ENCODE peak calls at places on chromosomes 4 and X, in four cellular contexts. I is brain microvascular endothelial cell, K is lung, B is MM.1S. J is an unnamed sample.

GRCh38 chr4:116724249-116724648 is 361.1 kb downstream of the TRAM1L1 start:
- DNase-seq in K (no peak), I (no peak), B (peak; percentile 41), J (no peak)

GRCh38 chr4:181670506-181670905 is 572.7 kb upstream of the TENM3 start:
- DNase-seq in I (no peak), K (no peak), B (no peak), J (no peak)

GRCh38 chr4:109982521-109982920 is 69.8 kb downstream of the EGF start:
- DNase-seq in B (no peak), K (no peak), I (no peak), J (no peak)

GRCh38 chrX:130110379-130111219 is at the start of gene ELF4:
- DNase-seq in K (no peak), I (no peak), B (peak; percentile 55), J (no peak)

GRCh38 chr4:10162341-10163000 is 45.9 kb upstream of the WDR1 start:
- DNase-seq in K (no peak), I (no peak), B (no peak), J (no peak)

GRCh38 chr4:164866817-164867490 is 10.0 kb upstream of the APELA start:
- DNase-seq in K (no peak), I (no peak), B (no peak), J (no peak)

GRCh38 chr4:128286474-128287158 is 997 bp downstream of the PGRMC2 start:
- DNase-seq in B (peak; percentile 59), I (no peak), K (no peak), J (peak; percentile 59)

GRCh38 chr4:16140520-16141249 is 56.9 kb upstream of the PROM1 start:
- DNase-seq in B (no peak), K (peak; percentile 70), I (peak; percentile 91), J (no peak)

GRCh38 chr4:113026556-113026955 is 22.9 kb upstream of the ANK2 start:
- DNase-seq in K (no peak), I (peak; percentile 44), B (no peak), J (no peak)

GRCh38 chr4:6364581-6364980 is 94.9 kb downstream of the WFS1 start:
- DNase-seq in B (no peak), I (no peak), K (no peak), J (no peak)

GRCh38 chrX:20595928-20596550 is 329.3 kb upstream of the RPS6KA3 start:
- DNase-seq in K (no peak), B (no peak), I (no peak), J (no peak)

GRCh38 chr4:91681544-91681943 is 622.2 kb upstream of the GRID2 start:
- DNase-seq in I (no peak), K (no peak), B (no peak), J (no peak)

GRCh38 chrX:47200385-47201150 is 6.9 kb downstream of the UBA1 start:
- DNase-seq in K (no peak), B (no peak), I (peak; percentile 21), J (no peak)

GRCh38 chr4:166675411-166675810 is 558.9 kb downstream of the SPOCK3 start:
- DNase-seq in B (no peak), I (peak; percentile 65), K (no peak), J (no peak)

GRCh38 chr4:151668687-151669402 is 92.0 kb downstream of the GATB start:
- DNase-seq in K (no peak), I (no peak), B (no peak), J (no peak)

GRCh38 chrX:397575-397974 is 10.9 kb upstream of the PPP2R3B start:
- DNase-seq in B (no peak), I (peak; percentile 85), K (no peak), J (no peak)

GRCh38 chrX:147913570-147913969 is 1.9 kb downstream of the FMR1 start:
- DNase-seq in I (no peak), K (no peak), B (no peak), J (no peak)

GRCh38 chrX:149004936-149005335 is 500.2 kb downstream of the IDS start:
- DNase-seq in K (no peak), B (no peak), I (no peak), J (no peak)

GRCh38 chrX:19343085-19343461 is 654 bp upstream of the PDHA1 start:
- DNase-seq in B (no peak), I (no peak), K (no peak), J (no peak)

GRCh38 chr4:91502365-91502764 is 801.4 kb upstream of the GRID2 start:
- DNase-seq in I (no peak), B (peak; percentile 38), K (no peak), J (no peak)

GRCh38 chr4:94833394-94833793 is 75.6 kb downstream of the BMPR1B start:
- DNase-seq in B (no peak), K (no peak), I (no peak), J (no peak)

GRCh38 chr4:94828882-94829281 is 71.1 kb downstream of the BMPR1B start:
- DNase-seq in I (no peak), K (no peak), B (no peak), J (no peak)

GRCh38 chr4:94826206-94826605 is 68.5 kb downstream of the BMPR1B start:
- DNase-seq in I (no peak), B (no peak), K (no peak), J (peak; percentile 7)

GRCh38 chr4:94831607-94832006 is 73.9 kb downstream of the BMPR1B start:
- DNase-seq in K (no peak), B (no peak), I (no peak), J (no peak)

DNA sequence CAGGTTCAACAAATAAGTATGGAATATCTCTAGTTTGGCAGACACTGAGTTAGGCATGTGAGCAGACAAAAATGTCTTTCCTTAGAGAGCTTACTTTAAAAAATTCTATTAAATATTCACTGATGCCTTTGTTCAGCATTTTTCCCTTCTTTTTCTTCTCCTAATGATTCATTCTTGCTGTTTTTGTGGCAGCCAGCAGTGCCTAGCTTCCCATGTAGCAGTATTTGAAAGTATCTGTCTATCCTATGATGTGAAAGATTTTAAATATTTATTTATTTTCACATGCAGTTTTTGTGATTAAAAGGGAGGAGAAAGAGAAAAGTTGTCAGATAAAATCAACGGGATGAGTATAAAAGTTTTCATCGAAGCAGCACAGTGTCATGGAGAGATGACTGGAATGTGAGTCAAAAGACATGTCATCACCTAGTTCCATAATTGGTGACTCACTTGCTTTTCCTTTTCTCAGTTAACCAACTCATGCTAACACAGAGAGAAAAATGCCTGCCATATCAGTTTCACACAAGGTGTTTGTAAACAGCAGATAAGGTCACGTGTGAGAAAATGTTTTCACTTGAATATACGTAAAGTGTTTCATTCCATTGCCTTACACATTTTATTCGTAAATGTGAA is 69.8 kb downstream of the BMPR1B start:
- DNase-seq in K (no peak), B (no peak), I (peak; percentile 75), J (no peak)
- H3K4me3 ChIP-seq in K (no peak overlapping the region), B (no peak overlapping the region), I (peak overlapping the region; percentile 13), J (no peak overlapping the region)

GRCh38 chr4:187157380-187157958 is 433.8 kb upstream of the FAT1 start:
- DNase-seq in B (no peak), K (no peak), I (no peak), J (no peak)

DNA sequence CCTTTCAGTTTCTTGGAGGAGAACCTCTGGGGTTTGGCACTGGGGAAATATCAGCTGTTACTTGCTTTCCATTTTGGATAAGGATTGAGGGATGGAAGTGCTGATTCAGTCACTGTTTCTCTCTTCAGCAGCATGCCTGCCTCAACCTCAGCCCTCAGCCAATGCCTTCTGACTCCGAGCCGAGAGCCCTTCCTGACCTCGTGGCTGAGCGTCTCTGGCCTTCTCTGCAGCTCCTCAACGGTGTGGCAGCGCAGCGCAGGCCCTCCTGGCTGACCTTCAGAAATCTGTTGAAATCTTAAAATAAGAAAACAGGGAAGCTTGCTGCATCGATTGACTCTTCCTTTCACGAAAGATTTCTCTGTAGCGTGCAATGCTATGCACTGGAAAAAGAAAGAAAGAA is 434.3 kb upstream of the FAT1 start:
- DNase-seq in K (no peak), B (no peak), I (no peak), J (no peak)
- H3K4me3 ChIP-seq in K (no peak overlapping the region), B (no peak overlapping the region), I (no peak overlapping the region), J (no peak overlapping the region)

GRCh38 chrX:119467433-119467832 is 811 bp upstream of the SLC25A5 start:
- DNase-seq in B (no peak), I (no peak), K (no peak), J (no peak)
- H3K4me3 ChIP-seq in B (peak overlapping the region; percentile 88), I (no peak overlapping the region), K (no peak overlapping the region), J (peak overlapping the region; percentile 54)

GRCh38 chrX:103552236-103552635 is 32.9 kb upstream of the RAB40A start:
- DNase-seq in K (no peak), I (no peak), B (no peak), J (no peak)
- H3K4me3 ChIP-seq in K (no peak overlapping the region), I (no peak overlapping the region), B (no peak overlapping the region), J (no peak overlapping the region)

DNA sequence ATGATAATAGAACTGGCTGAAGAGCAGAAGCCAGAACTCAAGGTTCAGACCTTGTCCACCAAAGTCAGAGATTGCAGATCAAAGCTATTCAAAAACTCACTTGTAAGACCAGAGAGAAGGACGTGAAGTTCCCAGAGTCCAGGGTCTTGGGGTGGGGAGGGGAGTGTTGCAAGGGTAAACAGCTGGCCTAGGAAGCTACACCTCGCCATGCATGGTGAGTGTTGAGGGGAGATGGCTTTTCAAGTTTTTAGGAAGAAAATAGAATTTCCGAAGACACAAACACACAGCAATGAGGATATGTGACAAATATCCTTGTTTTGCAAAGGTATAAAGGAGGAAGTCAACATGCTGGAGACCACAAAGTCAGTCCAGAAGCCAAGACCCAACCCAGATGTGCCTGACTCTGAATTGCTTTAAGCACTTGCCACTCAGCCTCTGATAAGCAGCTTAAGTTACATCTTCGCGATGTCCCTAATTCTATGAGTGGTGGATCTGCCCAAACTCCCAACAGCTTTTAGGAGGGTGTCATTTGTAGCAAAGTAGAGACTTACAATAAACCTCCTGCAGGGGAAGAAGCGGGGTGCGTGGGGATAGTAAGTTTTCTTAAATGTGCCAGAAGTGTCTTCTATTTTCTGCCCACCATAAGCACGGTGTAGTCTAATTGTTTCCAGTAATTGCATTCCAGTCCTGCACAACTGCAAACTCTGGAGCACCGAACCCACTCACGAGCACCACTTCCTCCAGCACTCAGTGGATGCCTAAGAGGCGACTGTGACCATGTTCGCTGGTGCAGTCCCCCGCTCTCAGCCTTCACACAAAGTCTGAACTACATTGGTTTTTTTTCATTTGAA is 26.5 kb downstream of the HAND2 start:
- DNase-seq in B (no peak), K (no peak), I (no peak), J (no peak)
- H3K4me3 ChIP-seq in B (no peak overlapping the region), K (no peak overlapping the region), I (no peak overlapping the region), J (no peak overlapping the region)

DNA sequence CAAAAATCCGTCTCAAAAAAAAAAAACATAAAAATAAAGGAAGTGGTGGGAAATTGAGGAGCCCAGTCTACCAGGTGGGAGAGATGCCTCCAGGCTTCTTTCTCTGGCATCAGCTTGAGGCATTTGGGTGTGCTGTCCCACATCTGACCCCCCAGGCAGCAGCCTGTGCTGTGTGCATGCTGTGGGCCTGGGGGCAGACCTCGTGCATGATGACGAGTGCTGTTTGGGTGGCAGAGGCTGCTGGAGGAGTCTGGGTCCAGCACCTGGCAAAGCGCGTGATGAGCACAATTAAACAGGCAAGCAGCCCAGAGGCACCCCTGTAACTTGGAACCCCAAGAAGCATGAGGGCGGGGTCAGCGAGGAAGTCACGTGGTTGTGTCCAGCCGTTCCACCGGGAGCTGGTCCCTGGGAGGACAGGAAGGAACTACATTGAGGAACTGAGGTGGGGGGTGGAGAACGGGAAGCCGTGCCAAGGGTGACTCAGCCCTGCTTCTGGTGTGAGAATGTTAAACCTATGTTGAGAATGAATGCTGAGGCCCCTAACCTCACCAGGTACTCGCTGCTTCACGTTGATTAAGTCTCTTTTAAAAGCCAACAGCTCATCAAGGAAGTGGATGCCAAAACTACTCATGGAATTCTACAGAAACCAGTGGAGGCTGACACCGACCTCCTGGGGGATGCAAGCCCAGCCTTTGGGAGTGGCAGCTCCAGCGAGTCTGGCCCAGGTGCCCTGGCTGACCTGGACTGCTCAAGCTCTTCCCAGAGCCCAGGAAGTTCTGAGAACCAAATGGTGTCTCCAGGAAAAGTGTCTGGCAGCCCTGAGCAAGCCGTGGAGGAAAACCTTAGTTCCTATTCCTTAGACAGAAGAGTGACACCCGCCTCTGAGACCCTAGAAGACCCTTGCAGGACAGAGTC is 6.1 kb downstream of the TACC3 start:
- DNase-seq in I (peak; percentile 82), K (peak; percentile 63), B (no peak), J (no peak)
- H3K4me3 ChIP-seq in I (peak overlapping the region; percentile 3), K (no peak overlapping the region), B (no peak overlapping the region), J (no peak overlapping the region)

J was measured in Jurkat, Clone E6-1.